ENCODE peak calls at places on chromosomes 1 and 21, in nine cellular contexts. W is NCI-H2171 treated with DMSO at 0.1 percent for 48 hours; T is GM12864; H is endodermal cell; B is HTR-8/SVneo; N is activated CD4-positive, alpha-beta T cell treated with anti-CD3 and anti-CD28 coated beads, Interleukin-2, amount 50 U/mL, for 48 hours; X is B cell; K is posterior cingulate gyrus; Y is SHP77. U is an unnamed sample.

GRCh38 chr1:236997361-236997760 is 6.9 kb downstream of the MT1HL1 start:
- DNase-seq in K (no peak), T (no peak), W (no peak), H (no peak), N (no peak), X (no peak), Y (no peak), B (no peak), U (no peak)

GRCh38 chr21:29117372-29117955 is 13.0 kb upstream of the MAP3K7CL start:
- DNase-seq in Y (no peak), T (peak; percentile 43), H (no peak), N (no peak), W (no peak), K (no peak), B (no peak), X (no peak), U (peak; percentile 29)

GRCh38 chr1:11355594-11356467 is 82.8 kb downstream of the UBIAD1 start:
- DNase-seq in H (peak; percentile 88), B (no peak), X (no peak), K (peak; percentile 51), T (no peak), Y (no peak), N (no peak), W (peak; percentile 96), U (no peak)

GRCh38 chr1:186620951-186621350 is 59.3 kb downstream of the PTGS2 start:
- DNase-seq in X (no peak), W (no peak), N (peak; percentile 11), H (no peak), B (no peak), K (no peak), Y (no peak), T (peak; percentile 30), U (no peak)

GRCh38 chr1:113141650-113142473 is 68.9 kb downstream of the LRIG2 start:
- DNase-seq in W (no peak), H (no peak), N (no peak), B (no peak), K (no peak), X (no peak), T (no peak), Y (no peak), U (no peak)

GRCh38 chr1:203607169-203607873 is 19.3 kb upstream of the ATP2B4 start:
- DNase-seq in T (no peak), Y (no peak), K (no peak), B (peak; percentile 92), H (no peak), N (peak; percentile 69), X (no peak), W (no peak), U (no peak)

GRCh38 chr1:109529895-109530456 is 9.7 kb upstream of the GPR61 start:
- DNase-seq in B (no peak), T (no peak), X (no peak), K (peak; percentile 40), N (no peak), W (peak; percentile 98), H (no peak), Y (no peak), U (no peak)

GRCh38 chr21:45787371-45787770 is 143.8 kb downstream of the PCBP3 start:
- DNase-seq in H (no peak), B (no peak), T (no peak), X (no peak), N (no peak), K (no peak), W (no peak), Y (no peak), U (no peak)

GRCh38 chr1:30274176-30274936 is 449.0 kb downstream of the MATN1 start:
- DNase-seq in H (peak; percentile 52), T (no peak), X (no peak), K (no peak), N (no peak), W (no peak), Y (no peak), B (no peak), U (no peak)

GRCh38 chr21:34037446-34037845 is 35.9 kb upstream of the MRPS6 start:
- DNase-seq in T (no peak), W (no peak), N (no peak), B (peak; percentile 38), K (no peak), Y (no peak), X (no peak), H (no peak), U (no peak)

GRCh38 chr1:39776400-39776713 is 5.2 kb upstream of the OXCT2 start:
- DNase-seq in H (no peak), B (no peak), W (no peak), Y (no peak), N (no peak), X (no peak), K (peak; percentile 26), T (peak; percentile 60), U (peak; percentile 9)

GRCh38 chr1:63524166-63524565 is 841 bp downstream of the EFCAB7 start:
- DNase-seq in W (no peak), H (no peak), T (no peak), X (no peak), Y (no peak), B (no peak), N (no peak), K (no peak), U (peak; percentile 27)

GRCh38 chr1:117592155-117592554 is 13.7 kb upstream of the TENT5C start:
- DNase-seq in N (no peak), X (no peak), Y (no peak), T (no peak), B (no peak), K (no peak), W (no peak), H (no peak), U (no peak)

GRCh38 chr1:186474208-186474607 is 13.3 kb upstream of the PDC start:
- DNase-seq in H (no peak), N (no peak), T (no peak), B (no peak), W (no peak), Y (no peak), K (no peak), X (no peak), U (no peak)

GRCh38 chr1:8632092-8632491 is 185.3 kb downstream of the RERE start:
- DNase-seq in T (no peak), X (no peak), Y (no peak), H (no peak), B (no peak), N (no peak), W (no peak), K (no peak), U (no peak)

GRCh38 chr1:162145280-162145965 is 75.9 kb downstream of the NOS1AP start:
- DNase-seq in N (no peak), T (no peak), K (peak; percentile 38), W (peak; percentile 38), B (no peak), Y (no peak), H (peak; percentile 92), X (no peak), U (no peak)

GRCh38 chr21:44972301-44972814 is 32.5 kb downstream of the SLX9 start:
- DNase-seq in T (no peak), W (no peak), K (no peak), B (no peak), X (no peak), Y (no peak), H (peak; percentile 77), N (no peak), U (no peak)

GRCh38 chr1:78839704-78840277 is 166.7 kb downstream of the ADGRL4 start:
- DNase-seq in B (peak; percentile 10), W (peak; percentile 34), H (peak; percentile 69), T (peak; percentile 10), Y (peak; percentile 42), K (no peak), X (peak; percentile 24), N (no peak), U (peak; percentile 52)

GRCh38 chr1:110708968-110709367 is 34.2 kb upstream of the KCNA3 start:
- DNase-seq in N (no peak), Y (no peak), W (peak; percentile 12), B (no peak), X (no peak), H (no peak), K (no peak), T (no peak), U (no peak)

GRCh38 chr1:146039844-146040194 is 18.3 kb upstream of the HJV start:
- DNase-seq in B (no peak), K (no peak), T (no peak), W (no peak), N (no peak), X (no peak), H (no peak), Y (no peak), U (no peak)

GRCh38 chr1:16026723-16027484 is 5.1 kb downstream of the CLCNKA start:
- DNase-seq in B (no peak), T (no peak), X (peak; percentile 66), K (no peak), N (peak; percentile 36), W (no peak), H (peak; percentile 99), Y (no peak), U (no peak)

GRCh38 chr1:2979191-2980072 is 41.8 kb upstream of the ACTRT2 start:
- DNase-seq in T (no peak), H (peak; percentile 12), Y (no peak), K (no peak), X (no peak), N (no peak), B (no peak), W (no peak), U (no peak)

GRCh38 chr1:178275553-178275952 is 181.6 kb downstream of the RASAL2 start:
- DNase-seq in X (no peak), N (no peak), Y (no peak), K (no peak), W (no peak), B (no peak), T (no peak), H (no peak), U (no peak)

GRCh38 chr1:160353223-160353622 is 10.0 kb downstream of the NCSTN start:
- DNase-seq in Y (no peak), K (no peak), T (no peak), H (no peak), B (no peak), X (no peak), W (no peak), N (no peak), U (no peak)

GRCh38 chr1:101253976-101254660 is 17.3 kb downstream of the S1PR1 start:
- DNase-seq in Y (no peak), B (peak; percentile 24), N (no peak), K (no peak), W (no peak), H (no peak), X (no peak), T (no peak), U (no peak)

GRCh38 chr1:14996133-14997050 is 157.2 kb upstream of the TMEM51 start:
- DNase-seq in N (no peak), Y (no peak), T (no peak), H (peak; percentile 72), X (no peak), B (peak; percentile 83), W (no peak), K (no peak), U (no peak)